ENCODE peak calls at places on chromosome 14, in four cellular contexts. One of them, this sample, is unnamed.

GRCh38 chr14:101017209-101017608 is 113.7 kb upstream of the RTL1 start:
- DNase-seq in left lung: no peak
- DNase-seq in lower leg skin: no peak
- DNase-seq in epithelial cell of esophagus: no peak
- DNase-seq in this sample: no peak

GRCh38 chr14:68442828-68443460 is 349.9 kb downstream of the ZFP36L1 start:
- DNase-seq in left lung: no peak
- DNase-seq in lower leg skin: no peak
- DNase-seq in epithelial cell of esophagus: no peak
- DNase-seq in this sample: no peak

GRCh38 chr14:66444271-66444987 is 41.7 kb upstream of the CCDC196 start:
- DNase-seq in left lung: no peak
- DNase-seq in lower leg skin: no peak
- DNase-seq in epithelial cell of esophagus: no peak
- DNase-seq in this sample: no peak

GRCh38 chr14:68598621-68599447 is 194.0 kb downstream of the ZFP36L1 start:
- DNase-seq in left lung: peak; percentile 88
- DNase-seq in lower leg skin: peak; percentile 93
- DNase-seq in epithelial cell of esophagus: peak; percentile 88
- DNase-seq in this sample: peak; percentile 94

GRCh38 chr14:89457007-89457406 is 40.0 kb upstream of the FOXN3 start:
- DNase-seq in left lung: no peak
- DNase-seq in lower leg skin: no peak
- DNase-seq in epithelial cell of esophagus: no peak
- DNase-seq in this sample: no peak

GRCh38 chr14:53591816-53592215 is 364.8 kb downstream of the BMP4 start:
- DNase-seq in left lung: no peak
- DNase-seq in lower leg skin: no peak
- DNase-seq in epithelial cell of esophagus: peak; percentile 6
- DNase-seq in this sample: no peak

GRCh38 chr14:24119691-24120090 is 4.9 kb upstream of the NRL start:
- DNase-seq in left lung: peak; percentile 22
- DNase-seq in lower leg skin: no peak
- DNase-seq in epithelial cell of esophagus: no peak
- DNase-seq in this sample: no peak

GRCh38 chr14:38254565-38255407 is 1.1 kb downstream of the CLEC14A start:
- DNase-seq in left lung: no peak
- DNase-seq in lower leg skin: peak; percentile 83
- DNase-seq in epithelial cell of esophagus: no peak
- DNase-seq in this sample: no peak

GRCh38 chr14:46344327-46344937 is 307.1 kb downstream of the RPL10L start:
- DNase-seq in left lung: no peak
- DNase-seq in lower leg skin: no peak
- DNase-seq in epithelial cell of esophagus: peak; percentile 51
- DNase-seq in this sample: no peak

GRCh38 chr14:101019974-101020710 is 116.6 kb upstream of the RTL1 start:
- DNase-seq in left lung: no peak
- DNase-seq in lower leg skin: peak; percentile 23
- DNase-seq in epithelial cell of esophagus: no peak
- DNase-seq in this sample: peak; percentile 10

GRCh38 chr14:92922883-92923743 is at the start of gene CHGA:
- DNase-seq in left lung: peak; percentile 87
- DNase-seq in lower leg skin: no peak
- DNase-seq in epithelial cell of esophagus: peak; percentile 57
- DNase-seq in this sample: no peak

GRCh38 chr14:58749066-58749669 is 111.4 kb downstream of the DACT1 start:
- DNase-seq in left lung: no peak
- DNase-seq in lower leg skin: no peak
- DNase-seq in epithelial cell of esophagus: peak; percentile 80
- DNase-seq in this sample: peak; percentile 70

GRCh38 chr14:51726166-51726899 is 74.6 kb downstream of the FRMD6 start:
- DNase-seq in left lung: no peak
- DNase-seq in lower leg skin: no peak
- DNase-seq in epithelial cell of esophagus: no peak
- DNase-seq in this sample: no peak

GRCh38 chr14:65359503-65359902 is 53.0 kb upstream of the FUT8 start:
- DNase-seq in left lung: no peak
- DNase-seq in lower leg skin: no peak
- DNase-seq in epithelial cell of esophagus: peak; percentile 68
- DNase-seq in this sample: no peak
- TF ChIP-seq CTCF in left lung: no peak
- TF ChIP-seq CTCF in lower leg skin: no peak
- TF ChIP-seq CTCF in epithelial cell of esophagus: peak; percentile 30
- TF ChIP-seq CTCF in this sample: no peak

GRCh38 chr14:35122696-35123387 is 490 bp downstream of the PRORP start:
- DNase-seq in left lung: no peak
- DNase-seq in lower leg skin: no peak
- DNase-seq in epithelial cell of esophagus: no peak
- DNase-seq in this sample: no peak
- TF ChIP-seq CTCF in left lung: no peak
- TF ChIP-seq CTCF in lower leg skin: no peak
- TF ChIP-seq CTCF in epithelial cell of esophagus: no peak
- TF ChIP-seq CTCF in this sample: no peak

DNA sequence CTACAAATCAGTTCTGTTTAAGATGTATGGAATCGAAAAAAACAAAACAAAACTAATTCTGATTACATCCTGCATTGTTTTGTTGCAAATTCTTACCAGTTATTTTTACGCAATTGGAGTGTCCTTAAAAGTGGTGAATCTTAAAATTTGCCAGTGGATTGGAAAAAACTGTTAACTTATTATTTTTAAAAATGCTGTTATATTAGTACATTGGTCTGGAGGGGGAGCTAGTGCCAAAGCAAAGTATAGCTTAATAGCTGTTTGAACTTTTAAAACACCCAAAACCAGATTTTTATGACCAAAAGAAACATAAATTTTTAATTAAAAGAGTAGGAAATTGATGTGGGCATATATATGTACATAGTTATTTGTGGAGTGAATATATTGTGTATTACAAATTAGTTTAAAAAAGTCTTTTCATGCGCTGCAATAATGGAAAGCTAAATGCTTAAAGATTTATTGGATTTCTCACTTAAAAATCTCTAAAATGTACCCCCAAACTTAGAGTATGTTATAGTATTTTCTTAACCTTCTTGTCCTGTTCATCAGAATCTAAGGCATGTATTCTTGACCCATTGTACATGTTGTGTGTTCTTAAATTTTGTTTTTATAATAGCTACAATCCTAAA is 2.5 kb downstream of the FUT8 start:
- DNase-seq in left lung: no peak
- DNase-seq in lower leg skin: no peak
- DNase-seq in epithelial cell of esophagus: peak; percentile 38
- DNase-seq in this sample: no peak
- TF ChIP-seq CTCF in left lung: peak; percentile 31
- TF ChIP-seq CTCF in lower leg skin: no peak
- TF ChIP-seq CTCF in epithelial cell of esophagus: peak; percentile 50
- TF ChIP-seq CTCF in this sample: peak; percentile 23

DNA sequence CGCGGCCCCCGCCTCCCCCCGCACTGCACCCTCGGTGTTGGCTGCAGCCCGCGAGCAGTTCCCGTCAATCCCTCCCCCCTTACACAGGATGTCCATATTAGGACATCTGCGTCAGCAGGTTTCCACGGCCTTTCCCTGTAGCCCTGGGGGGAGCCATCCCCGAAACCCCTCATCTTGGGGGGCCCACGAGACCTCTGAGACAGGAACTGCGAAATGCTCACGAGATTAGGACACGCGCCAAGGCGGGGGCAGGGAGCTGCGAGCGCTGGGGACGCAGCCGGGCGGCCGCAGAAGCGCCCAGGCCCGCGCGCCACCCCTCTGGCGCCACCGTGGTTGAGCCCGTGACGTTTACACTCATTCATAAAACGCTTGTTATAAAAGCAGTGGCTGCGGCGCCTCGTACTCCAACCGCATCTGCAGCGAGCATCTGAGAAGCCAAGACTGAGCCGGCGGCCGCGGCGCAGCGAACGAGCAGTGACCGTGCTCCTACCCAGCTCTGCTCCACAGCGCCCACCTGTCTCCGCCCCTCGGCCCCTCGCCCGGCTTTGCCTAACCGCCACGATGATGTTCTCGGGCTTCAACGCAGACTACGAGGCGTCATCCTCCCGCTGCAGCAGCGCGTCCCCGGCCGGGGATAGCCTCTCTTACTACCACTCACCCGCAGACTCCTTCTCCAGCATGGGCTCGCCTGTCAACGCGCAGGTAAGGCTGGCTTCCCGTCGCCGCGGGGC is at the start of gene FOS:
- DNase-seq in left lung: peak; percentile 95
- DNase-seq in lower leg skin: peak; percentile 99
- DNase-seq in epithelial cell of esophagus: peak; percentile 94
- DNase-seq in this sample: peak; percentile 97
- TF ChIP-seq CTCF in left lung: no peak
- TF ChIP-seq CTCF in lower leg skin: peak; percentile 51
- TF ChIP-seq CTCF in epithelial cell of esophagus: no peak
- TF ChIP-seq CTCF in this sample: no peak

This sample was measured in CD14-positive monocyte.